ENCODE peak calls at places on chromosomes 3 and 15, in four cellular contexts. T is endothelial cell of umbilical vein, L is SJSA1, S is EH. Q is an unnamed sample.

GRCh38 chr15:89747708-89748682 is 3.1 kb downstream of the MESP1 start:
- DNase-seq in T (no peak), L (no peak), S (no peak), Q (no peak)

GRCh38 chr3:59773970-59774369 is 724.1 kb upstream of the CFAP20DC start:
- DNase-seq in T (no peak), L (no peak), S (peak), Q (no peak)

GRCh38 chr3:184241447-184242296 is 7.1 kb downstream of the ALG3 start:
- DNase-seq in T (peak), L (no peak), S (peak), Q (peak)

GRCh38 chr3:113431811-113432210 is 9.5 kb downstream of the CFAP44 start:
- DNase-seq in T (no peak), L (no peak), S (peak), Q (no peak)

GRCh38 chr15:31476411-31476810 is 149.8 kb downstream of the KLF13 start:
- DNase-seq in T (no peak), L (no peak), S (no peak), Q (no peak)

GRCh38 chr15:38263996-38264395 is 11.4 kb downstream of the SPRED1 start:
- DNase-seq in T (no peak), L (no peak), S (peak), Q (no peak)

GRCh38 chr15:44194397-44195150 is 497 bp downstream of the FRMD5 start:
- DNase-seq in T (peak), L (peak), S (peak), Q (peak)

GRCh38 chr3:129950318-129951046 is 24.0 kb upstream of the TRH start:
- DNase-seq in T (no peak), L (no peak), S (no peak), Q (no peak)

GRCh38 chr3:190605385-190605784 is 91.5 kb downstream of the IL1RAP start:
- DNase-seq in T (no peak), L (no peak), S (no peak), Q (no peak)

GRCh38 chr3:193822492-193823220 is 229.6 kb downstream of the OPA1 start:
- DNase-seq in T (no peak), L (no peak), S (peak), Q (no peak)

GRCh38 chr3:148066787-148067186 is 630.9 kb upstream of the AGTR1 start:
- DNase-seq in T (peak), L (peak), S (no peak), Q (no peak)

GRCh38 chr3:106957021-106957420 is 420.2 kb upstream of the CCDC54 start:
- DNase-seq in T (no peak), L (no peak), S (peak), Q (no peak)

GRCh38 chr15:45112592-45113379 is 1.2 kb downstream of the DUOX2 start:
- DNase-seq in T (no peak), L (no peak), S (no peak), Q (no peak)

GRCh38 chr15:75104804-75105557 is 81.6 kb downstream of the PPCDC start:
- DNase-seq in T (peak), L (peak), S (peak), Q (peak)

GRCh38 chr3:166071-166470 is 30.5 kb upstream of the CHL1 start:
- DNase-seq in T (no peak), L (no peak), S (no peak), Q (no peak)

GRCh38 chr3:150989208-150989607 is 16.7 kb upstream of the CLRN1 start:
- DNase-seq in T (no peak), L (no peak), S (no peak), Q (no peak)

GRCh38 chr3:127114337-127115070 is 78.4 kb upstream of the PRR23E start:
- DNase-seq in T (no peak), L (no peak), S (no peak), Q (no peak)

GRCh38 chr15:50259276-50259675 is 6.2 kb downstream of the HDC start:
- DNase-seq in T (no peak), L (no peak), S (no peak), Q (no peak)

GRCh38 chr3:142888099-142888483 is 792 bp downstream of the PCOLCE2 start:
- DNase-seq in T (peak), L (no peak), S (peak), Q (peak)

GRCh38 chr3:193771736-193772135 is 178.7 kb downstream of the OPA1 start:
- DNase-seq in T (no peak), L (no peak), S (no peak), Q (no peak)

GRCh38 chr3:4504340-4505261 is 11.5 kb downstream of the ITPR1 start:
- DNase-seq in T (no peak), L (no peak), S (peak), Q (peak)

GRCh38 chr3:174028673-174029072 is 631.1 kb downstream of the NLGN1 start:
- DNase-seq in T (no peak), L (no peak), S (no peak), Q (no peak)

GRCh38 chr3:52299247-52299657 is 11.6 kb downstream of the GLYCTK start:
- DNase-seq in T (no peak), L (no peak), S (no peak), Q (no peak)

GRCh38 chr15:24956131-24956838 is 1.5 kb downstream of the SNRPN start:
- DNase-seq in T (peak), L (peak), S (peak), Q (peak)

GRCh38 chr3:72523409-72524172 is 324.7 kb downstream of the SHQ1 start:
- DNase-seq in T (no peak), L (peak), S (no peak), Q (no peak)

GRCh38 chr3:30081904-30082303 is 524.5 kb upstream of the TGFBR2 start:
- DNase-seq in T (no peak), L (no peak), S (no peak), Q (no peak)

GRCh38 chr3:71542548-71543370 is 40.8 kb downstream of the FOXP1 start:
- DNase-seq in T (peak), L (peak), S (peak), Q (peak)

GRCh38 chr3:49785565-49786356 is 581 bp downstream of the IP6K1 start:
- DNase-seq in T (peak), L (peak), S (peak), Q (peak)

GRCh38 chr3:188947983-188948657 is 223.7 kb upstream of the TPRG1 start:
- DNase-seq in T (peak), L (no peak), S (peak), Q (peak)

GRCh38 chr3:113297281-113297680 is 85.9 kb downstream of the BOC start:
- DNase-seq in T (no peak), L (no peak), S (no peak), Q (no peak)

GRCh38 chr3:53753518-53754183 is 92.6 kb downstream of the CHDH start:
- DNase-seq in T (no peak), L (no peak), S (no peak), Q (no peak)

GRCh38 chr3:33030802-33031201 is 66.1 kb downstream of the GLB1 start:
- DNase-seq in T (no peak), L (no peak), S (no peak), Q (no peak)

GRCh38 chr3:48420561-48420960 is 9.3 kb downstream of the PLXNB1 start:
- DNase-seq in T (no peak), L (no peak), S (no peak), Q (no peak)

GRCh38 chr3:51887620-51888019 is 12.2 kb upstream of the IQCF5 start:
- DNase-seq in T (no peak), L (no peak), S (no peak), Q (no peak)

Q was measured in lung microvascular endothelial cell.